ENCODE peak calls at places on chromosomes 4 and X, in seven cellular contexts. One of them, this sample, is unnamed.

GRCh38 chr4:121594796-121595526 is 101.8 kb downstream of the ANXA5 start:
- DNase-seq in H1: no peak
- DNase-seq in HCT116: no peak
- DNase-seq in HepG2: no peak
- DNase-seq in K562: no peak
- DNase-seq in SK-N-SH: no peak
- DNase-seq in GM12878: no peak
- DNase-seq in this sample: no peak

GRCh38 chrX:131836161-131836560 is 186.9 kb upstream of the STK26 start:
- DNase-seq in H1: no peak
- DNase-seq in HCT116: no peak
- DNase-seq in HepG2: no peak
- DNase-seq in K562: no peak
- DNase-seq in SK-N-SH: no peak
- DNase-seq in GM12878: no peak
- DNase-seq in this sample: no peak

GRCh38 chr4:182391111-182391684 is 148.0 kb downstream of the TENM3 start:
- DNase-seq in H1: no peak
- DNase-seq in HCT116: no peak
- DNase-seq in HepG2: no peak
- DNase-seq in K562: no peak
- DNase-seq in SK-N-SH: peak; percentile 63
- DNase-seq in GM12878: no peak
- DNase-seq in this sample: no peak

GRCh38 chr4:139745111-139745639 is 79.6 kb downstream of the MGST2 start:
- DNase-seq in H1: no peak
- DNase-seq in HCT116: no peak
- DNase-seq in HepG2: no peak
- DNase-seq in K562: no peak
- DNase-seq in SK-N-SH: no peak
- DNase-seq in GM12878: no peak
- DNase-seq in this sample: no peak

GRCh38 chr4:74675673-74676279 is 118.5 kb downstream of the BTC start:
- DNase-seq in H1: no peak
- DNase-seq in HCT116: peak; percentile 80
- DNase-seq in HepG2: peak; percentile 61
- DNase-seq in K562: peak; percentile 60
- DNase-seq in SK-N-SH: peak; percentile 10
- DNase-seq in GM12878: no peak
- DNase-seq in this sample: peak; percentile 72

GRCh38 chrX:51484616-51485015 is 11.8 kb downstream of the NUDT11 start:
- DNase-seq in H1: no peak
- DNase-seq in HCT116: no peak
- DNase-seq in HepG2: no peak
- DNase-seq in K562: no peak
- DNase-seq in SK-N-SH: no peak
- DNase-seq in GM12878: no peak
- DNase-seq in this sample: no peak

GRCh38 chr4:39205476-39205875 is 23.1 kb downstream of the WDR19 start:
- DNase-seq in H1: no peak
- DNase-seq in HCT116: no peak
- DNase-seq in HepG2: no peak
- DNase-seq in K562: no peak
- DNase-seq in SK-N-SH: no peak
- DNase-seq in GM12878: no peak
- DNase-seq in this sample: no peak

GRCh38 chr4:15238720-15239119 is 189.1 kb upstream of the C1QTNF7 start:
- DNase-seq in H1: no peak
- DNase-seq in HCT116: no peak
- DNase-seq in HepG2: peak; percentile 5
- DNase-seq in K562: peak; percentile 41
- DNase-seq in SK-N-SH: peak; percentile 65
- DNase-seq in GM12878: no peak
- DNase-seq in this sample: peak; percentile 29

GRCh38 chr4:26131711-26132110 is 189.1 kb upstream of the RBPJ start:
- DNase-seq in H1: no peak
- DNase-seq in HCT116: no peak
- DNase-seq in HepG2: no peak
- DNase-seq in K562: no peak
- DNase-seq in SK-N-SH: no peak
- DNase-seq in GM12878: peak; percentile 89
- DNase-seq in this sample: no peak

GRCh38 chr4:13182136-13182535 is 302.0 kb downstream of the RAB28 start:
- DNase-seq in H1: no peak
- DNase-seq in HCT116: no peak
- DNase-seq in HepG2: no peak
- DNase-seq in K562: no peak
- DNase-seq in SK-N-SH: no peak
- DNase-seq in GM12878: no peak
- DNase-seq in this sample: no peak

GRCh38 chrX:85569691-85570090 is 190.2 kb upstream of the POF1B start:
- DNase-seq in H1: no peak
- DNase-seq in HCT116: no peak
- DNase-seq in HepG2: no peak
- DNase-seq in K562: no peak
- DNase-seq in SK-N-SH: no peak
- DNase-seq in GM12878: no peak
- DNase-seq in this sample: no peak

DNA sequence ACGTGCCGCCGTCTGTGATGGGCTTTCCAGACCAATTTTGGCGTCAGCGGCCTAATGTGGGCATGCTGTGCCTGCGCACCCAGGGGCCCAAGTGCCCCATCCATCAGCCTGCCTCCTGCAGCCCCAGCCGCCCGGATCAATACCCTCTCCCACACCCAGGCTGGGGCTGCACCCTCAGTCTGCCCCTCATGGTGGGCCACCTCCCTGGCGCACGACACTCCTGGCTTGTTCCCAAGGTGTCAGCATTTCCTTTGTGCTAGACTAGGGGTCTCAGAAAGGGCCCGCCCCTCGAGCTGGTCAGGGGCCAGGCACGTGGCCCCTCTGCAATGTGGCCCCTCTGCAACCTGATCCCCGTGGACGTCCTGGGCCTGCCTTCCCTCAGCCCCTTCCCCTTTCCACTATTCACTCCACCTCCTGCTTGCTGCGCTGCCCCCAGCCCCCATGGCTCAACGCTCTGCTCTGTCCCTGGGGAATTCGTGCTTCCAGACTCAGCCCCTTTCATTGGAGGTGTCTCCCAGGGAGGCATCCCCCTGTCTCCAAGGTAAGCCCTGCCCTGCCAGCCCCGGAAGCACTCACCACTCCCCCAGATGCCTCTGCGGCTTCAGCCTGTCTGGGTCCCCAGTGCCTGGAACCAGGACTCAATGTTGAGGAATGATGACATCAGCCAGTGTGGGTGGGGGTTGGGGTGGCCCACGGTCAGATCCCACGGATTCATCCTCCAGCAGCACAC is 130.8 kb downstream of the HMX1 start:
- DNase-seq in H1: no peak
- DNase-seq in HCT116: no peak
- DNase-seq in HepG2: no peak
- DNase-seq in K562: no peak
- DNase-seq in SK-N-SH: peak; percentile 19
- DNase-seq in GM12878: no peak
- DNase-seq in this sample: no peak
- TF ChIP-seq JUND in H1: no peak
- TF ChIP-seq JUND in HCT116: no peak
- TF ChIP-seq JUND in HepG2: no peak
- TF ChIP-seq JUND in K562: no peak
- TF ChIP-seq JUND in SK-N-SH: no peak
- TF ChIP-seq JUND in GM12878: no peak
- TF ChIP-seq JUND in this sample: no peak

GRCh38 chr4:147770831-147771230 is 38.9 kb downstream of the ARHGAP10 start:
- DNase-seq in H1: no peak
- DNase-seq in HCT116: no peak
- DNase-seq in HepG2: no peak
- DNase-seq in K562: no peak
- DNase-seq in SK-N-SH: no peak
- DNase-seq in GM12878: no peak
- DNase-seq in this sample: no peak

GRCh38 chr4:147772056-147772455 is 40.2 kb downstream of the ARHGAP10 start:
- DNase-seq in H1: no peak
- DNase-seq in HCT116: no peak
- DNase-seq in HepG2: no peak
- DNase-seq in K562: no peak
- DNase-seq in SK-N-SH: no peak
- DNase-seq in GM12878: no peak
- DNase-seq in this sample: no peak

GRCh38 chr4:147773261-147774184 is 41.6 kb downstream of the ARHGAP10 start:
- DNase-seq in H1: no peak
- DNase-seq in HCT116: no peak
- DNase-seq in HepG2: no peak
- DNase-seq in K562: no peak
- DNase-seq in SK-N-SH: no peak
- DNase-seq in GM12878: no peak
- DNase-seq in this sample: no peak

GRCh38 chr4:147769386-147769785 is 37.5 kb downstream of the ARHGAP10 start:
- DNase-seq in H1: no peak
- DNase-seq in HCT116: no peak
- DNase-seq in HepG2: no peak
- DNase-seq in K562: no peak
- DNase-seq in SK-N-SH: no peak
- DNase-seq in GM12878: no peak
- DNase-seq in this sample: no peak

DNA sequence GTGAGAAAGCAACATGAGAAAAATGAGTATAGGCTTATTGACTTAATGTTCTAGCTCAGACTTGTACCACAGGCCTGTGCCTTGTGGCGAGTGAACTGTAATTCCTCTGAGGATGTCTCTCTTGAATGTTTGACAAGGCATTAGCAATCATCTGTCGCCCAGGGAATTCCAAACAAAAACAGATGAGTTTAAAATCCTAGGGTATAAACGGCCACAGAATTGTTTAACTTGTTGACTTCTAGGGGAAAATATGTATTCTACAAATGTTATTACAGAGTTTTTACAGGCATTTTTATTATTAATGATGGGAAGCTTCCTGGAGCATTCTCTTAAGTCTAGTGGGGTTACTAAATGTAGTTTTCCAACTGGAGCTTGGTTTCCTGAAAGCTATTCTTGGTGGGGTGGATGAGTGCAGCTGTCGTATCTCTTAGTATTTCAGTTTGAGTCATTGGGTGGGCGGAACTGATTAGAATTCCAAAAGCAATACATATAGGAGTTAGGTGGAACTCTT is 40.6 kb downstream of the ARHGAP10 start:
- DNase-seq in H1: no peak
- DNase-seq in HCT116: no peak
- DNase-seq in HepG2: no peak
- DNase-seq in K562: no peak
- DNase-seq in SK-N-SH: no peak
- DNase-seq in GM12878: no peak
- DNase-seq in this sample: no peak
- TF ChIP-seq JUND in H1: no peak
- TF ChIP-seq JUND in HCT116: no peak
- TF ChIP-seq JUND in HepG2: no peak
- TF ChIP-seq JUND in K562: no peak
- TF ChIP-seq JUND in SK-N-SH: peak; percentile 44
- TF ChIP-seq JUND in GM12878: no peak
- TF ChIP-seq JUND in this sample: no peak

GRCh38 chrX:24877854-24878650 is 137.7 kb downstream of the ARX start:
- DNase-seq in H1: no peak
- DNase-seq in HCT116: no peak
- DNase-seq in HepG2: peak; percentile 5
- DNase-seq in K562: no peak
- DNase-seq in SK-N-SH: no peak
- DNase-seq in GM12878: no peak
- DNase-seq in this sample: no peak

GRCh38 chrX:24874604-24875247 is 141.0 kb downstream of the ARX start:
- DNase-seq in H1: no peak
- DNase-seq in HCT116: no peak
- DNase-seq in HepG2: no peak
- DNase-seq in K562: no peak
- DNase-seq in SK-N-SH: no peak
- DNase-seq in GM12878: no peak
- DNase-seq in this sample: no peak

GRCh38 chrX:24879679-24880078 is 136.1 kb downstream of the ARX start:
- DNase-seq in H1: no peak
- DNase-seq in HCT116: no peak
- DNase-seq in HepG2: no peak
- DNase-seq in K562: no peak
- DNase-seq in SK-N-SH: no peak
- DNase-seq in GM12878: no peak
- DNase-seq in this sample: no peak

GRCh38 chrX:24876782-24877315 is 138.9 kb downstream of the ARX start:
- DNase-seq in H1: no peak
- DNase-seq in HCT116: no peak
- DNase-seq in HepG2: no peak
- DNase-seq in K562: no peak
- DNase-seq in SK-N-SH: no peak
- DNase-seq in GM12878: no peak
- DNase-seq in this sample: no peak
- TF ChIP-seq JUND in H1: no peak
- TF ChIP-seq JUND in HCT116: no peak
- TF ChIP-seq JUND in HepG2: no peak
- TF ChIP-seq JUND in K562: no peak
- TF ChIP-seq JUND in SK-N-SH: no peak
- TF ChIP-seq JUND in GM12878: no peak
- TF ChIP-seq JUND in this sample: no peak

GRCh38 chr4:153166971-153167501 is 37.2 kb upstream of the TRIM2 start:
- DNase-seq in H1: no peak
- DNase-seq in HCT116: no peak
- DNase-seq in HepG2: peak; percentile 38
- DNase-seq in K562: no peak
- DNase-seq in SK-N-SH: no peak
- DNase-seq in GM12878: no peak
- DNase-seq in this sample: no peak
- TF ChIP-seq JUND in H1: no peak
- TF ChIP-seq JUND in HCT116: no peak
- TF ChIP-seq JUND in HepG2: no peak
- TF ChIP-seq JUND in K562: no peak
- TF ChIP-seq JUND in SK-N-SH: no peak
- TF ChIP-seq JUND in GM12878: no peak
- TF ChIP-seq JUND in this sample: no peak

GRCh38 chrX:54711735-54712134 is 86.3 kb downstream of the ITIH6 start:
- DNase-seq in H1: no peak
- DNase-seq in HCT116: no peak
- DNase-seq in HepG2: no peak
- DNase-seq in K562: no peak
- DNase-seq in SK-N-SH: no peak
- DNase-seq in GM12878: no peak
- DNase-seq in this sample: no peak
- TF ChIP-seq JUND in H1: no peak
- TF ChIP-seq JUND in HCT116: no peak
- TF ChIP-seq JUND in HepG2: no peak
- TF ChIP-seq JUND in K562: no peak
- TF ChIP-seq JUND in SK-N-SH: no peak
- TF ChIP-seq JUND in GM12878: no peak
- TF ChIP-seq JUND in this sample: no peak